ENCODE peak calls at places on chromosomes 5 and 9, in five cellular contexts. E is C1 segment of cervical spinal cord, Z is mesenchymal stem cell, H is midbrain, F is A549. S is an unnamed sample.

GRCh38 chr5:31113101-31113500 is 80.4 kb upstream of the CDH6 start:
- DNase-seq in E (no peak), Z (peak), H (no peak), F (no peak), S (no peak)

GRCh38 chr9:127194881-127195713 is 69.5 kb upstream of the GARNL3 start:
- DNase-seq in E (no peak), Z (peak), H (no peak), F (peak), S (no peak)

GRCh38 chr5:178434016-178434761 is 156.0 kb downstream of the COL23A1 start:
- DNase-seq in E (no peak), Z (no peak), H (no peak), F (no peak), S (no peak)

GRCh38 chr9:114905160-114905940 is 25.0 kb downstream of the TNFSF8 start:
- DNase-seq in E (no peak), Z (no peak), H (no peak), F (no peak), S (no peak)

GRCh38 chr5:148805323-148806290 is 20.8 kb upstream of the ADRB2 start:
- DNase-seq in E (no peak), Z (peak), H (peak), F (no peak), S (no peak)

GRCh38 chr9:130010151-130010988 is 32.6 kb downstream of the FNBP1 start:
- DNase-seq in E (no peak), Z (no peak), H (no peak), F (no peak), S (no peak)

GRCh38 chr9:114898741-114899140 is 31.6 kb downstream of the TNFSF8 start:
- DNase-seq in E (no peak), Z (peak), H (no peak), F (no peak), S (no peak)

GRCh38 chr9:12815895-12816294 is 41.1 kb downstream of the LURAP1L start:
- DNase-seq in E (no peak), Z (peak), H (no peak), F (no peak), S (peak)

GRCh38 chr9:96617439-96618185 is 2.0 kb downstream of the CDC14B start:
- DNase-seq in E (no peak), Z (peak), H (peak), F (no peak), S (no peak)

GRCh38 chr9:22645893-22646292 is 199.3 kb downstream of the DMRTA1 start:
- DNase-seq in E (no peak), Z (no peak), H (no peak), F (no peak), S (no peak)

GRCh38 chr9:110152704-110153374 is 55.1 kb downstream of the C9orf152 start:
- DNase-seq in E (no peak), Z (peak), H (peak), F (peak), S (peak)

GRCh38 chr9:86966852-86967511 is 19.7 kb upstream of the GAS1 start:
- DNase-seq in E (no peak), Z (no peak), H (no peak), F (no peak), S (no peak)

GRCh38 chr9:136278221-136278620 is 25.7 kb downstream of the CCDC187 start:
- DNase-seq in E (no peak), Z (no peak), H (no peak), F (no peak), S (no peak)

GRCh38 chr5:139395844-139396640 is 1.1 kb upstream of the PROB1 start:
- DNase-seq in E (no peak), Z (peak), H (no peak), F (no peak), S (no peak)

GRCh38 chr5:179345429-179346321 is at the start of gene ADAMTS2:
- DNase-seq in E (no peak), Z (peak), H (peak), F (no peak), S (no peak)

GRCh38 chr5:171850354-171850947 is 64.8 kb downstream of the SMIM23 start:
- DNase-seq in E (no peak), Z (peak), H (no peak), F (peak), S (peak)

GRCh38 chr5:93193756-93194155 is 387.3 kb downstream of the NR2F1-AS1 start:
- DNase-seq in E (no peak), Z (peak), H (no peak), F (no peak), S (no peak)

GRCh38 chr9:78575791-78576190 is 278.9 kb downstream of the PSAT1 start:
- DNase-seq in E (no peak), Z (no peak), H (no peak), F (no peak), S (no peak)

GRCh38 chr9:138007566-138008080 is 130.0 kb downstream of the CACNA1B start:
- DNase-seq in E (no peak), Z (no peak), H (no peak), F (no peak), S (no peak)

GRCh38 chr5:148998174-148998797 is 64.6 kb downstream of the SH3TC2 start:
- DNase-seq in E (no peak), Z (peak), H (peak), F (peak), S (peak)

GRCh38 chr5:112709416-112709815 is 28.3 kb upstream of the APC start:
- DNase-seq in E (no peak), Z (peak), H (no peak), F (no peak), S (no peak)

GRCh38 chr9:98378206-98379193 is 123.1 kb upstream of the TBC1D2 start:
- DNase-seq in E (no peak), Z (no peak), H (no peak), F (no peak), S (no peak)

GRCh38 chr5:168404366-168404765 is 81.9 kb upstream of the RARS1 start:
- DNase-seq in E (peak), Z (peak), H (peak), F (no peak), S (no peak)

GRCh38 chr5:178644826-178645545 is 18.1 kb upstream of the CLK4 start:
- DNase-seq in E (no peak), Z (no peak), H (no peak), F (no peak), S (no peak)

GRCh38 chr5:1725641-1726468 is 73.8 kb downstream of the MRPL36 start:
- DNase-seq in E (no peak), Z (no peak), H (no peak), F (no peak), S (no peak)